ENCODE peak calls at places on chromosome 6, in eight cellular contexts. V is posterior vena cava, W is RWPE1, J is Calu3, F is DMS153, K is RCC 7860, L is adipocyte, Q is omental fat pad. Z is an unnamed sample.
A peak's percentile ranks its signal among the peaks of the same experiment; 100 is the strongest.

GRCh38 chr6:159169557-159170332 is 545 bp downstream of the FNDC1 start:
- DNase-seq in V (no peak), J (peak; percentile 18), W (no peak), F (no peak), Q (no peak), L (peak; percentile 76), K (no peak), Z (no peak)

GRCh38 chr6:113169484-113169883 is 687.7 kb upstream of the MARCKS start:
- DNase-seq in L (no peak), Q (no peak), W (no peak), J (no peak), K (peak; percentile 20), F (no peak), V (no peak), Z (no peak)

GRCh38 chr6:57173886-57174510 is 1.9 kb downstream of the BAG2 start:
- DNase-seq in J (peak; percentile 8), V (no peak), F (no peak), W (peak; percentile 59), Q (no peak), K (peak; percentile 70), L (peak; percentile 84), Z (no peak)

GRCh38 chr6:150314230-150315188 is 54.3 kb upstream of the IYD start:
- DNase-seq in J (no peak), K (no peak), L (no peak), Q (no peak), F (no peak), W (no peak), V (no peak), Z (peak; percentile 12)

GRCh38 chr6:43749461-43749860 is 20.6 kb upstream of the VEGFA start:
- DNase-seq in F (no peak), L (no peak), K (no peak), W (no peak), Q (no peak), V (no peak), J (no peak), Z (no peak)

GRCh38 chr6:26351544-26351953 is 13.4 kb upstream of the BTN3A2 start:
- DNase-seq in K (peak; percentile 99), Q (no peak), V (no peak), L (peak; percentile 71), J (no peak), F (no peak), W (peak; percentile 85), Z (no peak)

GRCh38 chr6:2111162-2111677 is 134.2 kb downstream of the GMDS start:
- DNase-seq in Q (no peak), F (no peak), L (peak; percentile 71), J (no peak), V (no peak), K (peak; percentile 14), W (peak; percentile 74), Z (no peak)

GRCh38 chr6:130245267-130245666 is 22.5 kb upstream of the SAMD3 start:
- DNase-seq in W (no peak), V (no peak), K (no peak), J (no peak), Q (no peak), F (no peak), L (no peak), Z (no peak)

GRCh38 chr6:35024601-35025054 is 116.5 kb downstream of the TCP11 start:
- DNase-seq in V (no peak), K (no peak), J (peak; percentile 76), Q (no peak), W (peak; percentile 80), F (peak; percentile 81), L (peak; percentile 67), Z (peak; percentile 88)

GRCh38 chr6:52650946-52651345 is 20.0 kb upstream of the TMEM14A start:
- DNase-seq in W (no peak), V (no peak), F (no peak), Q (no peak), J (no peak), L (no peak), K (no peak), Z (no peak)

GRCh38 chr6:136886110-136886509 is 36.0 kb upstream of the SLC35D3 start:
- DNase-seq in K (no peak), V (no peak), F (no peak), L (no peak), Q (no peak), W (peak; percentile 60), J (no peak), Z (no peak)

GRCh38 chr6:130625825-130626500 is 201.2 kb upstream of the SMLR1 start:
- DNase-seq in K (peak; percentile 54), Q (no peak), J (no peak), L (peak; percentile 79), V (no peak), F (peak; percentile 32), W (peak; percentile 25), Z (no peak)

GRCh38 chr6:148325316-148326068 is 17.1 kb upstream of the SASH1 start:
- DNase-seq in F (no peak), J (no peak), K (no peak), Q (no peak), L (no peak), V (no peak), W (no peak), Z (no peak)

GRCh38 chr6:7087491-7087979 is 20.2 kb upstream of the RREB1 start:
- DNase-seq in Q (no peak), J (no peak), F (no peak), K (no peak), W (no peak), L (no peak), V (no peak), Z (no peak)

GRCh38 chr6:159969921-159970320 is 1.0 kb downstream of the IGF2R start:
- DNase-seq in K (peak; percentile 68), Q (no peak), W (peak; percentile 73), V (no peak), F (no peak), J (peak; percentile 58), L (peak; percentile 84), Z (peak; percentile 25)

GRCh38 chr6:53647437-53648094 is 18.0 kb downstream of the KLHL31 start:
- DNase-seq in Q (no peak), W (no peak), J (no peak), F (no peak), L (peak; percentile 39), K (no peak), V (no peak), Z (no peak)

GRCh38 chr6:154815938-154816820 is 83.0 kb downstream of the SCAF8 start:
- DNase-seq in Q (no peak), J (no peak), K (no peak), F (no peak), V (no peak), W (no peak), L (peak; percentile 59), Z (no peak)

GRCh38 chr6:34509782-34510181 is 43.9 kb downstream of the PACSIN1 start:
- DNase-seq in J (no peak), Q (no peak), V (no peak), F (no peak), W (no peak), L (no peak), K (no peak), Z (no peak)

GRCh38 chr6:227074-227782 is 65.1 kb upstream of the DUSP22 start:
- DNase-seq in V (no peak), Q (no peak), K (no peak), L (no peak), W (no peak), F (no peak), J (no peak), Z (no peak)

GRCh38 chr6:16770701-16771569 is 9.7 kb upstream of the ATXN1 start:
- DNase-seq in J (peak; percentile 77), W (peak; percentile 65), F (peak; percentile 11), Q (no peak), L (peak; percentile 51), K (peak; percentile 48), V (peak; percentile 93), Z (peak; percentile 54)

GRCh38 chr6:45920819-45921511 is 94.7 kb downstream of the CLIC5 start:
- DNase-seq in Q (no peak), W (no peak), F (no peak), K (no peak), L (no peak), V (no peak), J (no peak), Z (no peak)

GRCh38 chr6:29516108-29516507 is 28.4 kb upstream of the MAS1L start:
- DNase-seq in F (peak; percentile 30), W (peak; percentile 52), L (peak; percentile 63), J (peak; percentile 65), K (peak; percentile 63), V (no peak), Q (no peak), Z (peak; percentile 5)

GRCh38 chr6:155374681-155375080 is 60.4 kb upstream of the TFB1M start:
- DNase-seq in V (no peak), Q (no peak), K (no peak), F (no peak), L (no peak), W (no peak), J (no peak), Z (no peak)

GRCh38 chr6:112289039-112289566 is 34.7 kb upstream of the LAMA4 start:
- DNase-seq in Q (no peak), J (no peak), K (no peak), F (no peak), L (peak; percentile 92), W (no peak), V (peak; percentile 90), Z (peak; percentile 40)

GRCh38 chr6:132132911-132133639 is 181.9 kb upstream of the CCN2 start:
- DNase-seq in F (no peak), K (peak; percentile 22), W (no peak), Q (no peak), V (no peak), J (no peak), L (peak; percentile 49), Z (no peak)

GRCh38 chr6:136014454-136015421 is 163.2 kb downstream of the PDE7B start:
- DNase-seq in V (no peak), W (no peak), F (no peak), L (peak; percentile 96), Q (no peak), K (peak; percentile 78), J (no peak), Z (no peak)

GRCh38 chr6:16747232-16748027 is 13.8 kb downstream of the ATXN1 start:
- DNase-seq in J (no peak), F (no peak), L (peak; percentile 75), V (no peak), W (peak; percentile 54), Q (no peak), K (peak; percentile 59), Z (no peak)

GRCh38 chr6:121951918-121952379 is 447.5 kb upstream of the HSF2 start:
- DNase-seq in Q (no peak), L (peak; percentile 70), F (no peak), J (no peak), V (no peak), K (no peak), W (peak; percentile 26), Z (no peak)

GRCh38 chr6:109772961-109773431 is 81.9 kb downstream of the FIG4 start:
- DNase-seq in W (no peak), Q (no peak), J (peak; percentile 28), F (peak; percentile 32), K (no peak), L (peak; percentile 37), V (no peak), Z (peak; percentile 81)

Z was measured in NCI-H2029 treated with DMSO at 0.1 percent for 48 hours.